ENCODE peak calls at places on chromosomes 7 and 10, in ten cellular contexts. D is fibroblast of pulmonary artery; B is body of pancreas; X is Peyer's patch; U is bronchial epithelial cell; R is CD8-positive, alpha-beta T cell; C is heart right ventricle; I is thyroid gland; O is A549; N is Panc1. K is an unnamed sample.

GRCh38 chr7:138023618-138024333 is 21.9 kb upstream of the CREB3L2 start:
- DNase-seq in U (no peak), O (no peak), R (no peak), D (no peak), N (no peak), B (no peak), I (no peak), X (no peak), C (no peak), K (no peak)

GRCh38 chr7:55250313-55250712 is 114.8 kb upstream of the LANCL2 start:
- DNase-seq in D (peak), I (no peak), X (peak), O (peak), R (no peak), U (peak), C (no peak), N (no peak), B (peak), K (no peak)

GRCh38 chr7:47071866-47072265 is 510.0 kb downstream of the TNS3 start:
- DNase-seq in B (no peak), O (no peak), R (no peak), U (no peak), N (no peak), D (no peak), C (no peak), I (no peak), X (no peak), K (no peak)

GRCh38 chr10:63627376-63627775 is 106.2 kb downstream of the REEP3 start:
- DNase-seq in I (no peak), R (no peak), D (peak), O (no peak), X (no peak), C (no peak), U (no peak), N (no peak), B (no peak), K (no peak)

GRCh38 chr10:43461950-43462349 is 25.0 kb downstream of the ZNF487 start:
- DNase-seq in O (peak), R (no peak), B (peak), X (peak), N (peak), D (peak), I (no peak), C (peak), U (peak), K (peak)

GRCh38 chr10:31083765-31084184 is 52.1 kb upstream of the ZNF438 start:
- DNase-seq in N (no peak), X (peak), D (peak), U (peak), C (peak), O (peak), R (peak), I (peak), B (peak), K (peak)

GRCh38 chr10:92387289-92387940 is 96.4 kb downstream of the MARCHF5 start:
- DNase-seq in R (no peak), O (peak), U (peak), D (peak), I (peak), N (no peak), B (peak), C (peak), X (no peak), K (peak)

GRCh38 chr7:27169658-27170493 is 4.2 kb downstream of the HOXA10 start:
- DNase-seq in B (no peak), O (peak), I (no peak), R (no peak), U (no peak), D (no peak), X (peak), N (no peak), C (no peak), K (no peak)

GRCh38 chr7:78901566-78901965 is 551.9 kb downstream of the MAGI2 start:
- DNase-seq in D (no peak), B (no peak), N (no peak), U (no peak), R (no peak), I (no peak), O (no peak), C (no peak), X (no peak), K (no peak)

GRCh38 chr10:26557641-26558014 is 119.5 kb downstream of the APBB1IP start:
- DNase-seq in I (no peak), N (no peak), D (peak), X (no peak), O (peak), C (no peak), U (no peak), B (no peak), R (no peak), K (no peak)

GRCh38 chr7:55191926-55192692 is 173.0 kb upstream of the LANCL2 start:
- DNase-seq in U (no peak), O (no peak), R (peak), X (no peak), N (no peak), B (no peak), I (no peak), D (peak), C (no peak), K (no peak)

GRCh38 chr10:30977385-30977784 is 54.3 kb downstream of the ZNF438 start:
- DNase-seq in C (no peak), X (no peak), R (no peak), U (no peak), O (no peak), N (no peak), I (no peak), B (no peak), D (no peak), K (no peak)

GRCh38 chr10:69568472-69569143 is 4.6 kb downstream of the NEUROG3 start:
- DNase-seq in N (no peak), D (no peak), X (no peak), B (no peak), R (no peak), O (no peak), I (no peak), C (no peak), U (no peak), K (no peak)

GRCh38 chr7:151505433-151505832 is 14.3 kb downstream of the RHEB start:
- DNase-seq in I (no peak), C (no peak), O (no peak), R (no peak), B (no peak), N (no peak), X (no peak), D (no peak), U (peak), K (no peak)

GRCh38 chr7:1725766-1726630 is 55.9 kb downstream of the ELFN1 start:
- DNase-seq in X (no peak), D (no peak), B (no peak), U (no peak), I (no peak), N (no peak), O (no peak), R (no peak), C (peak), K (no peak)

GRCh38 chr10:35768011-35768410 is 125.9 kb upstream of the FZD8 start:
- DNase-seq in C (no peak), U (no peak), N (no peak), I (no peak), D (no peak), O (no peak), R (no peak), B (no peak), X (no peak), K (no peak)

GRCh38 chr7:135980665-135981180 is 3.6 kb upstream of the MTPN start:
- DNase-seq in C (no peak), R (peak), I (no peak), O (no peak), B (no peak), N (no peak), X (peak), D (peak), U (peak), K (peak)

GRCh38 chr10:71542476-71542875 is 145.8 kb downstream of the CDH23 start:
- DNase-seq in D (no peak), U (no peak), B (no peak), O (no peak), I (no peak), N (no peak), X (no peak), C (no peak), R (no peak), K (no peak)

GRCh38 chr10:114650266-114650665 is 7.8 kb downstream of the ABLIM1 start:
- DNase-seq in I (no peak), N (no peak), D (no peak), R (no peak), O (no peak), B (no peak), U (peak), X (no peak), C (no peak), K (no peak)

GRCh38 chr10:21943633-21944265 is 59.8 kb downstream of the DNAJC1 start:
- DNase-seq in I (no peak), R (no peak), N (no peak), X (no peak), B (no peak), U (no peak), O (no peak), D (peak), C (no peak), K (no peak)

GRCh38 chr7:100952641-100953040 is 3.3 kb downstream of the MUC3A start:
- DNase-seq in B (no peak), I (no peak), D (no peak), X (no peak), R (no peak), U (no peak), N (no peak), C (no peak), O (no peak), K (no peak)

GRCh38 chr10:58017719-58018367 is 249.9 kb downstream of the IPMK start:
- DNase-seq in C (no peak), U (peak), X (no peak), R (no peak), O (peak), D (peak), B (no peak), N (no peak), I (no peak), K (peak)

GRCh38 chr10:17607603-17608332 is 9.4 kb downstream of the HACD1 start:
- DNase-seq in C (peak), I (no peak), O (peak), R (no peak), X (no peak), D (peak), N (no peak), B (no peak), U (peak), K (peak)

GRCh38 chr10:62433181-62433692 is 59.1 kb downstream of the ZNF365 start:
- DNase-seq in D (peak), X (peak), C (peak), N (peak), R (no peak), O (peak), U (peak), B (peak), I (no peak), K (peak)

GRCh38 chr7:22166928-22167327 is 190.0 kb downstream of the RAPGEF5 start:
- DNase-seq in D (no peak), O (no peak), C (no peak), R (no peak), B (no peak), X (no peak), I (no peak), U (no peak), N (no peak), K (no peak)

GRCh38 chr10:132139526-132139925 is 47.2 kb upstream of the DPYSL4 start:
- DNase-seq in R (no peak), N (no peak), I (no peak), O (no peak), C (no peak), X (no peak), B (no peak), D (no peak), U (no peak), K (no peak)

GRCh38 chr10:1293636-1294440 is 237.7 kb downstream of the WDR37 start:
- DNase-seq in C (no peak), R (no peak), B (no peak), O (no peak), U (no peak), N (no peak), I (no peak), D (no peak), X (no peak), K (no peak)

GRCh38 chr7:92747041-92747835 is 89.1 kb downstream of the CDK6 start:
- DNase-seq in C (no peak), D (no peak), X (no peak), O (no peak), N (no peak), B (no peak), R (no peak), U (peak), I (no peak), K (peak)

GRCh38 chr7:24831240-24831639 is 74.0 kb upstream of the GSDME start:
- DNase-seq in I (no peak), D (peak), B (no peak), X (no peak), R (no peak), U (no peak), C (no peak), N (no peak), O (no peak), K (peak)

GRCh38 chr10:44569193-44570091 is 184.5 kb upstream of the CXCL12 start:
- DNase-seq in I (no peak), C (peak), R (no peak), N (no peak), D (peak), O (no peak), X (no peak), U (no peak), B (no peak), K (peak)

GRCh38 chr10:44925224-44925623 is 14.1 kb downstream of the TMEM72 start:
- DNase-seq in O (peak), X (no peak), C (no peak), R (peak), U (no peak), I (peak), B (no peak), N (no peak), D (peak), K (no peak)

GRCh38 chr10:73423309-73423708 is 9.5 kb upstream of the ANXA7 start:
- DNase-seq in R (no peak), I (no peak), D (no peak), B (no peak), C (no peak), O (no peak), X (no peak), N (no peak), U (no peak), K (no peak)
- TF ChIP-seq CTCF in R (no peak), I (no peak), D (no peak), B (no peak), C (no peak), O (no peak), X (no peak), N (no peak), U (no peak), K (no peak)

GRCh38 chr7:97006951-97007861 is 1.9 kb downstream of the DLX6 start:
- DNase-seq in N (no peak), D (no peak), B (no peak), R (no peak), O (no peak), X (no peak), U (no peak), I (no peak), C (no peak), K (no peak)

GRCh38 chr7:97004931-97005763 is at the start of gene DLX6:
- DNase-seq in X (no peak), C (no peak), R (no peak), D (peak), O (peak), U (no peak), I (no peak), N (peak), B (no peak), K (no peak)

GRCh38 chr7:97006146-97006950 is 995 bp downstream of the DLX6 start:
- DNase-seq in X (no peak), N (no peak), C (no peak), U (no peak), O (peak), I (peak), B (peak), R (no peak), D (peak), K (no peak)

GRCh38 chr7:97004237-97004930 is 969 bp upstream of the DLX6 start:
- DNase-seq in R (no peak), C (no peak), U (no peak), D (no peak), I (no peak), X (no peak), N (no peak), B (no peak), O (no peak), K (no peak)

GRCh38 chr7:97005764-97006145 is 402 bp downstream of the DLX6 start:
- DNase-seq in U (no peak), I (no peak), O (no peak), R (no peak), B (no peak), C (no peak), D (no peak), X (no peak), N (no peak), K (peak)
- H3K4me3 ChIP-seq in U (no peak), I (peak), O (peak), R (no peak), B (no peak), C (peak), D (peak), X (peak), N (peak), K (peak)

GRCh38 chr7:23462846-23463245 is 7.4 kb downstream of the IGF2BP3 start:
- DNase-seq in O (peak), X (no peak), B (no peak), U (peak), I (peak), C (no peak), D (peak), R (no peak), N (no peak), K (peak)
- TF ChIP-seq CTCF in O (peak), X (peak), B (peak), U (peak), I (peak), C (no peak), D (peak), R (no peak), N (peak), K (peak)

GRCh38 chr10:88582806-88583583 is at the start of gene RNLS:
- DNase-seq in I (peak), C (peak), X (peak), U (peak), O (peak), N (peak), R (peak), D (peak), B (peak), K (peak)

GRCh38 chr10:88582411-88582805 is 710 bp downstream of the RNLS start:
- DNase-seq in C (no peak), N (no peak), D (peak), R (no peak), B (no peak), I (no peak), X (no peak), U (no peak), O (no peak), K (no peak)

GRCh38 chr10:88586462-88586861 is at the start of gene LIPJ:
- DNase-seq in R (no peak), U (no peak), B (no peak), C (no peak), N (no peak), X (no peak), O (no peak), I (no peak), D (no peak), K (no peak)

DNA sequence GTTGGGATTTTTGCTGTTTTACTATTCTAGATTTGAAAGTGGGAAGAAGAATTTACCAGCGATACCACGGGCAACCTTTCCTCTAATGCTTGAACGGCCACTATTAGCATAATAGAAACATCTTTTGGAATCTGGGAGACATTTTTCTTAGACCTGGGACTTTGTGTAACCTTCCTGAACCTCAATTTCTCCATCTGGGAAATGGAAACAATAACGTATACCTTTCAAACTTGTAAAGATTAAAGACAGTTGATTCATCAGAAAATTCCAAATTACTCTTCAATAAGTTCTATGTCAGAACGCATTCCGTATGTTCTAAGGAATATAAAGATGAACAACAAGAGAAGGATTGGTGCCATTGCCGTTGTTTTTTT is 453 bp upstream of the RNLS start:
- DNase-seq in U (no peak), R (no peak), X (no peak), N (no peak), I (no peak), B (no peak), C (no peak), O (no peak), D (no peak), K (no peak)
- H3K4me3 ChIP-seq in U (peak), R (peak), X (peak), N (peak), I (peak), B (peak), C (peak), O (peak), D (peak), K (peak)

K was measured in astrocyte of the spinal cord.